ENCODE peak calls at places on chromosomes 13 and 19, in four cellular contexts. L is thoracic aorta; K is CD8-positive, alpha-beta memory T cell; V is SK-N-DZ. A is an unnamed sample.

GRCh38 chr13:81197966-81198365 is 857.0 kb upstream of the SPRY2 start:
- DNase-seq in L (no peak), K (no peak), V (no peak), A (no peak)

GRCh38 chr13:105471683-105472082 is 1063.8 kb downstream of the EFNB2 start:
- DNase-seq in L (no peak), K (no peak), V (no peak), A (no peak)

GRCh38 chr13:41075034-41075433 is 13.7 kb downstream of the WBP4 start:
- DNase-seq in L (no peak), K (no peak), V (no peak), A (no peak)

GRCh38 chr13:45436953-45437352 is 18.8 kb upstream of the SLC25A30 start:
- DNase-seq in L (no peak), K (no peak), V (no peak), A (no peak)

GRCh38 chr13:94327318-94327717 is 152.2 kb downstream of the DCT start:
- DNase-seq in L (no peak), K (no peak), V (no peak), A (no peak)

GRCh38 chr13:40672310-40673060 is 6.0 kb upstream of the FOXO1 start:
- DNase-seq in L (no peak), K (no peak), V (no peak), A (no peak)

GRCh38 chr13:50757021-50757420 is 86.5 kb downstream of the DLEU7 start:
- DNase-seq in L (no peak), K (no peak), V (no peak), A (no peak)

GRCh38 chr13:51976423-51976822 is 34.8 kb downstream of the ATP7B start:
- DNase-seq in L (no peak), K (no peak), V (no peak), A (no peak)

GRCh38 chr13:111893607-111894443 is 173.1 kb upstream of the SOX1 start:
- DNase-seq in L (no peak), K (no peak), V (no peak), A (peak)

GRCh38 chr13:44004881-44005280 is 125.2 kb downstream of the LACC1 start:
- DNase-seq in L (no peak), K (no peak), V (no peak), A (no peak)

GRCh38 chr13:97142452-97142851 is 79.7 kb upstream of the MBNL2 start:
- DNase-seq in L (no peak), K (no peak), V (no peak), A (no peak)

GRCh38 chr19:13629687-13630357 is 123.5 kb upstream of the CACNA1A start:
- DNase-seq in L (no peak), K (no peak), V (no peak), A (no peak)

GRCh38 chr13:83515267-83515666 is 367.0 kb downstream of the SLITRK1 start:
- DNase-seq in L (no peak), K (no peak), V (no peak), A (no peak)

GRCh38 chr13:70769771-70770326 is 661.6 kb upstream of the KLHL1 start:
- DNase-seq in L (no peak), K (no peak), V (no peak), A (no peak)

GRCh38 chr19:2476451-2477140 is 669 bp downstream of the GADD45B start:
- DNase-seq in L (no peak), K (peak), V (no peak), A (peak)

GRCh38 chr13:32023698-32024097 is 7.9 kb upstream of the FRY start:
- DNase-seq in L (no peak), K (no peak), V (no peak), A (no peak)

GRCh38 chr13:85798999-85799646 is at the start of gene SLITRK6:
- DNase-seq in L (no peak), K (no peak), V (peak), A (no peak)

GRCh38 chr13:21949818-21950429 is 279.1 kb downstream of the FGF9 start:
- DNase-seq in L (no peak), K (no peak), V (no peak), A (no peak)

GRCh38 chr13:67408823-67409222 is 178.7 kb upstream of the PCDH9 start:
- DNase-seq in L (no peak), K (no peak), V (no peak), A (no peak)

GRCh38 chr19:46715620-46716012 is 1.3 kb downstream of the PRKD2 start:
- DNase-seq in L (no peak), K (no peak), V (no peak), A (peak)

GRCh38 chr19:14048439-14049153 is 13.3 kb downstream of the PALM3 start:
- DNase-seq in L (no peak), K (peak), V (no peak), A (no peak)

GRCh38 chr19:45423589-45424190 is at the start of gene ERCC1:
- DNase-seq in L (peak), K (peak), V (peak), A (peak)

GRCh38 chr19:50465986-50466771 is 10.1 kb upstream of the EMC10 start:
- DNase-seq in L (no peak), K (no peak), V (peak), A (no peak)

GRCh38 chr13:20247403-20247802 is 15.3 kb upstream of the GJB6 start:
- DNase-seq in L (no peak), K (no peak), V (no peak), A (no peak)

GRCh38 chr13:28031220-28031903 is 42.9 kb upstream of the URAD start:
- DNase-seq in L (no peak), K (no peak), V (no peak), A (no peak)

GRCh38 chr19:34345934-34346333 is 19.1 kb upstream of the GPI start:
- DNase-seq in L (no peak), K (peak), V (peak), A (no peak)

GRCh38 chr13:21998279-21998678 is 327.4 kb downstream of the FGF9 start:
- DNase-seq in L (no peak), K (no peak), V (no peak), A (no peak)

GRCh38 chr19:48372904-48373303 is 8.7 kb downstream of the SYNGR4 start:
- DNase-seq in L (no peak), K (no peak), V (no peak), A (no peak)

GRCh38 chr19:40550951-40551350 is 25.7 kb upstream of the SHKBP1 start:
- DNase-seq in L (no peak), K (no peak), V (no peak), A (no peak)

GRCh38 chr19:47819841-47820244 is 1.9 kb upstream of the CRX start:
- DNase-seq in L (no peak), K (no peak), V (no peak), A (no peak)

GRCh38 chr13:52405767-52406494 is at the start of gene THSD1:
- DNase-seq in L (no peak), K (peak), V (peak), A (peak)

GRCh38 chr19:41935781-41936415 is 7.6 kb upstream of the ERFL start:
- DNase-seq in L (no peak), K (peak), V (no peak), A (no peak)

GRCh38 chr13:91690944-91691343 is 292.5 kb downstream of the GPC5 start:
- DNase-seq in L (no peak), K (no peak), V (no peak), A (no peak)

GRCh38 chr19:44113784-44114390 is 688 bp downstream of the ZNF225 start:
- DNase-seq in L (no peak), K (no peak), V (no peak), A (no peak)

GRCh38 chr13:36509369-36509768 is 77.1 kb downstream of the CCNA1 start:
- DNase-seq in L (no peak), K (no peak), V (no peak), A (no peak)

GRCh38 chr19:15201374-15202023 is 704 bp upstream of the NOTCH3 start:
- DNase-seq in L (no peak), K (no peak), V (no peak), A (no peak)

GRCh38 chr13:31824705-31825512 is 85.6 kb downstream of the RXFP2 start:
- DNase-seq in L (no peak), K (no peak), V (peak), A (no peak)

A was measured in coronary artery.